ENCODE peak calls at places on chromosomes 5 and 9, in six cellular contexts. U, V, P, S, R and K are unnamed samples.

GRCh38 chr5:139190125-139190524 is 8.0 kb downstream of the SIL1 start:
- DNase-seq in U (no peak), V (peak; percentile 81), P (no peak), S (peak; percentile 84), R (no peak), K (no peak)

GRCh38 chr5:41763096-41763495 is 107.1 kb downstream of the OXCT1 start:
- DNase-seq in U (no peak), V (peak; percentile 13), P (no peak), S (peak; percentile 17), R (no peak), K (no peak)

GRCh38 chr9:89639367-89639795 is 34.6 kb downstream of the GADD45G start:
- DNase-seq in U (peak; percentile 29), V (no peak), P (no peak), S (no peak), R (no peak), K (no peak)

GRCh38 chr5:113163328-113163727 is 186.7 kb downstream of the DCP2 start:
- DNase-seq in U (no peak), V (no peak), P (no peak), S (no peak), R (no peak), K (no peak)

GRCh38 chr9:72022846-72023245 is 37.6 kb downstream of the C9orf57 start:
- DNase-seq in U (no peak), V (peak; percentile 47), P (no peak), S (peak; percentile 92), R (no peak), K (no peak)

GRCh38 chr5:129904102-129904666 is at the start of gene CHSY3:
- DNase-seq in U (peak; percentile 90), V (peak; percentile 11), P (peak; percentile 9), S (peak; percentile 63), R (peak; percentile 88), K (no peak)

GRCh38 chr5:79702606-79703380 is 13.2 kb downstream of the CMYA5 start:
- DNase-seq in U (peak; percentile 14), V (no peak), P (peak; percentile 46), S (no peak), R (no peak), K (no peak)

GRCh38 chr9:33620738-33621439 is 96.8 kb downstream of the ANKRD18B start:
- DNase-seq in U (no peak), V (peak; percentile 55), P (no peak), S (peak; percentile 22), R (peak; percentile 86), K (no peak)

GRCh38 chr5:140240987-140241706 is 61.8 kb downstream of the PFDN1 start:
- DNase-seq in U (peak; percentile 93), V (peak; percentile 71), P (peak; percentile 76), S (peak; percentile 94), R (peak; percentile 92), K (no peak)

GRCh38 chr5:130116972-130117371 is 212.7 kb downstream of the CHSY3 start:
- DNase-seq in U (no peak), V (no peak), P (no peak), S (no peak), R (no peak), K (no peak)

GRCh38 chr9:94892675-94893074 is 166.2 kb downstream of the AOPEP start:
- DNase-seq in U (no peak), V (no peak), P (no peak), S (no peak), R (no peak), K (no peak)

GRCh38 chr5:89847743-89848142 is 561.8 kb downstream of the CETN3 start:
- DNase-seq in U (no peak), V (no peak), P (no peak), S (no peak), R (no peak), K (no peak)

GRCh38 chr9:121876658-121877271 is 216.3 kb downstream of the TTLL11 start:
- DNase-seq in U (no peak), V (peak; percentile 52), P (no peak), S (peak; percentile 82), R (peak; percentile 31), K (no peak)

GRCh38 chr9:127185931-127186781 is 63.7 kb upstream of the ANGPTL2 start:
- DNase-seq in U (peak; percentile 41), V (no peak), P (no peak), S (peak; percentile 45), R (no peak), K (no peak)

GRCh38 chr9:81108821-81109220 is 580.5 kb downstream of the TLE1 start:
- DNase-seq in U (no peak), V (no peak), P (no peak), S (no peak), R (no peak), K (no peak)

GRCh38 chr5:140481758-140482157 is 65.7 kb upstream of the EIF4EBP3 start:
- DNase-seq in U (no peak), V (no peak), P (no peak), S (peak; percentile 9), R (no peak), K (no peak)

GRCh38 chr5:179375236-179375685 is 30.0 kb upstream of the ADAMTS2 start:
- DNase-seq in U (no peak), V (no peak), P (no peak), S (no peak), R (peak; percentile 59), K (no peak)

GRCh38 chr5:43303242-43303641 is 10.0 kb downstream of the HMGCS1 start:
- DNase-seq in U (no peak), V (no peak), P (no peak), S (no peak), R (no peak), K (no peak)

GRCh38 chr5:12242960-12243888 is 339.0 kb upstream of the CTNND2 start:
- DNase-seq in U (no peak), V (no peak), P (no peak), S (no peak), R (peak; percentile 58), K (no peak)

GRCh38 chr9:98658965-98659364 is 49.8 kb downstream of the GABBR2 start:
- DNase-seq in U (no peak), V (peak; percentile 63), P (no peak), S (no peak), R (no peak), K (no peak)

GRCh38 chr9:125912667-125913066 is 165.5 kb downstream of the PBX3 start:
- DNase-seq in U (no peak), V (no peak), P (no peak), S (no peak), R (no peak), K (no peak)

GRCh38 chr9:72954431-72955420 is 1.9 kb upstream of the ALDH1A1 start:
- DNase-seq in U (peak; percentile 60), V (no peak), P (no peak), S (no peak), R (no peak), K (no peak)

GRCh38 chr9:131217321-131218031 is 58.8 kb downstream of the FAM78A start:
- DNase-seq in U (no peak), V (no peak), P (no peak), S (no peak), R (no peak), K (no peak)

GRCh38 chr9:5851445-5851844 is 18.5 kb upstream of the ERMP1 start:
- DNase-seq in U (no peak), V (no peak), P (peak; percentile 45), S (peak; percentile 55), R (no peak), K (peak; percentile 68)

GRCh38 chr5:68215888-68216736 is 556 bp downstream of the PIK3R1 start:
- DNase-seq in U (peak; percentile 61), V (no peak), P (peak; percentile 72), S (no peak), R (no peak), K (no peak)

GRCh38 chr9:74498616-74499095 is 1.5 kb downstream of the RORB start:
- DNase-seq in U (no peak), V (no peak), P (no peak), S (no peak), R (no peak), K (no peak)

GRCh38 chr5:91383027-91383955 is at the start of gene ARRDC3:
- DNase-seq in U (peak; percentile 98), V (peak; percentile 91), P (peak; percentile 92), S (peak; percentile 95), R (peak; percentile 97), K (peak; percentile 90)

GRCh38 chr5:91383956-91384300 is 811 bp upstream of the ARRDC3 start:
- DNase-seq in U (peak; percentile 26), V (no peak), P (peak; percentile 26), S (no peak), R (no peak), K (no peak)

GRCh38 chr5:91386120-91386519 is 3.0 kb upstream of the ARRDC3 start:
- DNase-seq in U (no peak), V (no peak), P (no peak), S (no peak), R (no peak), K (no peak)

GRCh38 chr5:91382530-91383026 is 539 bp downstream of the ARRDC3 start:
- DNase-seq in U (peak; percentile 63), V (no peak), P (peak; percentile 10), S (peak; percentile 25), R (no peak), K (no peak)

GRCh38 chr5:91384671-91385430 is 1.7 kb upstream of the ARRDC3 start:
- DNase-seq in U (peak; percentile 63), V (peak; percentile 67), P (peak; percentile 85), S (peak; percentile 78), R (no peak), K (peak; percentile 91)
- H3K4me3 ChIP-seq in U (no peak overlapping the region), V (peak overlapping the region; percentile 78), P (peak overlapping the region; percentile 60), S (peak overlapping the region; percentile 80), R (peak overlapping the region; percentile 63), K (peak overlapping the region; percentile 88)

GRCh38 chr5:7592910-7593309 is 197.0 kb downstream of the ADCY2 start:
- DNase-seq in U (peak; percentile 22), V (no peak), P (peak; percentile 33), S (no peak), R (no peak), K (no peak)
- TF ChIP-seq CTCF in U (peak; percentile 8), V (no peak), P (peak; percentile 50), S (no peak), R (peak; percentile 41), K (peak; percentile 25)

DNA sequence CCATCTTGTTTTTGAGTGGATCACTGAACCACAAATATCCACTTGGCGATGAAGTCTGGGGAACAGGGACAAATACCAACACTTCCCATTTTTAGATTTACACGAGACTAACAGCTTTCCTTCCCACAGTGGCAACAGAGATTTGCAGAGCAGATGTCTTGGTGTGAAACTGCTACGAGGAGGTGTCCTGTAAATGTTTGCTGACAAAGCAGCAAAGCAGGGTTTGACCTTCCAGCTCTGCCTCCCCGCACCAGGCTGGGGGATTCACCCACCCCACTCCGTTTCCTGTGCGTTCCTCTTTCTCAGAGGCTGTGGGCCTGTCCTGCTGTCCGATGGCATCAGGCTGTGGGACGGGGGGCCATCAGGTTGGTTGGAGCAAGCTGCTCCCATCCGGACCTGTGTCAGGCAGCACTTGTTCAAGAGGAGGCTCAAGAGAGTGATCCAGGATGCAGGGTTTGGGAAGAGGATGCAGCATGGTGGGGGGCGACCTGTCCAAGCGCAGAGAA is 693 bp upstream of the RGS3 start:
- DNase-seq in U (no peak), V (no peak), P (no peak), S (no peak), R (no peak), K (no peak)
- H3K4me3 ChIP-seq in U (no peak overlapping the region), V (no peak overlapping the region), P (no peak overlapping the region), S (no peak overlapping the region), R (no peak overlapping the region), K (no peak overlapping the region)

DNA sequence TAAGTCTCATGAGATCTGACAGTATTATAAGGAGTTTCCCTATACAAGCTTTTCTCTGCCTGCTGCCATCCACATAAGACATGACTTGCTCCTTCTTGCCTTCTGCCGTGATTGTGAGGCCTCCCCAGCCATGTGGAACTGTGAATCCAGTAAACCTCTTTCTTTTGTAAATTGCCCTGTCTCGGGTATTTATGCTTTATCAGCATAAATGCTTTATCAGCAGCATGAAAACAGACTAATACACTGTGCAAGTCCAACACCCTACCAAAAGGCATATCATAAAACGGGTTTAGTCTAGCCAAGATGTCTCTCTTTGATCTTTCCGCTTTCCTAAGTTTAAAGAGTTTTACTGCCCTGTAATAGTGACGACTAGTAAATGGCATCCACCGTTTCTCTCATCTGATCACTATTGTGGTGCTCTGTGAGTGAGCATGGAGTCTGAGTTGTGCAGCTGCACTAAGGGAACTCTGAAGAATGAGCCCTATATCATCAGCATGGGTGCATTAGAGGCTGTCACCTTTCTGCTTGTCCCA is 13.0 kb upstream of the ZNF782 start:
- DNase-seq in U (no peak), V (no peak), P (no peak), S (no peak), R (no peak), K (no peak)
- TF ChIP-seq CTCF in U (no peak), V (no peak), P (no peak), S (no peak), R (no peak), K (no peak)